ENCODE peak calls at places on chromosomes 16 and 17, in five cellular contexts. T is activated T-helper 9 cell treated with anti-CD3 and anti-CD28 coated beads, Interleukin-2, amount 50 U/mL, for 16 hours; U is GM13977; Z is ELF-1; Q is neural crest cell. G is an unnamed sample.

GRCh38 chr17:48753794-48754499 is 25.4 kb upstream of the HOXB13 start:
- DNase-seq in T (no peak), U (no peak), Z (no peak), Q (no peak), G (no peak)

GRCh38 chr16:22320572-22321339 is 23.5 kb downstream of the POLR3E start:
- DNase-seq in T (no peak), U (no peak), Z (no peak), Q (no peak), G (no peak)

GRCh38 chr16:65394306-65394705 is 272.4 kb upstream of the CDH11 start:
- DNase-seq in T (no peak), U (no peak), Z (no peak), Q (no peak), G (no peak)

GRCh38 chr16:19879241-19879792 is 5.3 kb downstream of the GPRC5B start:
- DNase-seq in T (no peak), U (no peak), Z (peak; percentile 91), Q (no peak), G (peak; percentile 62)

GRCh38 chr17:6752068-6752909 is 3.6 kb upstream of the XAF1 start:
- DNase-seq in T (no peak), U (no peak), Z (no peak), Q (no peak), G (peak; percentile 91)

GRCh38 chr16:35171106-35171505 is 1711.7 kb downstream of the TP53TG3F start:
- DNase-seq in T (no peak), U (no peak), Z (no peak), Q (no peak), G (no peak)

GRCh38 chr16:23466162-23466885 is 13.3 kb upstream of the COG7 start:
- DNase-seq in T (no peak), U (no peak), Z (peak; percentile 11), Q (no peak), G (peak; percentile 49)

GRCh38 chr17:75390982-75391381 is 14.5 kb downstream of the GRB2 start:
- DNase-seq in T (no peak), U (no peak), Z (no peak), Q (no peak), G (no peak)

GRCh38 chr16:85195884-85196816 is 83.9 kb upstream of the CIBAR2 start:
- DNase-seq in T (no peak), U (no peak), Z (no peak), Q (no peak), G (no peak)

GRCh38 chr17:81332949-81333570 is 38.0 kb upstream of the SLC38A10 start:
- DNase-seq in T (no peak), U (no peak), Z (no peak), Q (no peak), G (no peak)

GRCh38 chr17:17902357-17902756 is 65.6 kb upstream of the SREBF1 start:
- DNase-seq in T (no peak), U (no peak), Z (no peak), Q (no peak), G (no peak)

GRCh38 chr16:89598199-89598598 is 15.2 kb upstream of the DPEP1 start:
- DNase-seq in T (no peak), U (no peak), Z (no peak), Q (no peak), G (no peak)

GRCh38 chr16:89410322-89410721 is 80.0 kb downstream of the ANKRD11 start:
- DNase-seq in T (no peak), U (no peak), Z (peak; percentile 36), Q (no peak), G (no peak)

GRCh38 chr16:11224096-11224893 is 31.7 kb downstream of the SOCS1 start:
- DNase-seq in T (peak; percentile 29), U (peak; percentile 73), Z (peak; percentile 87), Q (no peak), G (no peak)

GRCh38 chr17:4634981-4635380 is 6.5 kb downstream of the ALOX15 start:
- DNase-seq in T (no peak), U (no peak), Z (no peak), Q (no peak), G (no peak)

GRCh38 chr17:77207689-77208216 is 67.0 kb downstream of the SEC14L1 start:
- DNase-seq in T (no peak), U (no peak), Z (no peak), Q (no peak), G (no peak)

GRCh38 chr17:36934759-36935630 is 2.3 kb upstream of the LHX1 start:
- DNase-seq in T (no peak), U (no peak), Z (peak; percentile 75), Q (peak; percentile 38), G (no peak)

GRCh38 chr16:87468550-87468949 is 24.3 kb downstream of the ZCCHC14 start:
- DNase-seq in T (no peak), U (no peak), Z (no peak), Q (no peak), G (no peak)

GRCh38 chr16:22814330-22815105 is 556 bp downstream of the HS3ST2 start:
- DNase-seq in T (no peak), U (no peak), Z (peak; percentile 37), Q (no peak), G (no peak)

GRCh38 chr17:76383645-76384221 is 676 bp upstream of the SPHK1 start:
- DNase-seq in T (peak; percentile 20), U (peak; percentile 82), Z (peak; percentile 64), Q (peak; percentile 45), G (no peak)

GRCh38 chr16:22402191-22402590 is 27.8 kb upstream of the CDR2 start:
- DNase-seq in T (no peak), U (no peak), Z (no peak), Q (no peak), G (no peak)

GRCh38 chr17:78502611-78503148 is 74.5 kb downstream of the DNAH17 start:
- DNase-seq in T (no peak), U (no peak), Z (no peak), Q (no peak), G (no peak)

GRCh38 chr17:1373710-1374237 is 26.2 kb downstream of the YWHAE start:
- DNase-seq in T (no peak), U (no peak), Z (no peak), Q (no peak), G (no peak)

GRCh38 chr17:74010903-74011302 is 192.6 kb upstream of the RPL38 start:
- DNase-seq in T (no peak), U (no peak), Z (no peak), Q (no peak), G (no peak)

GRCh38 chr16:85072947-85073346 is 39.3 kb downstream of the CIBAR2 start:
- DNase-seq in T (no peak), U (no peak), Z (no peak), Q (no peak), G (no peak)

GRCh38 chr17:77495575-77495974 is 354.8 kb downstream of the SEC14L1 start:
- DNase-seq in T (no peak), U (no peak), Z (no peak), Q (no peak), G (no peak)

GRCh38 chr16:73350707-73351452 is 303.0 kb upstream of the ZFHX3 start:
- DNase-seq in T (no peak), U (no peak), Z (no peak), Q (no peak), G (no peak)

GRCh38 chr16:81841709-81842108 is 62.6 kb downstream of the PLCG2 start:
- DNase-seq in T (no peak), U (peak; percentile 51), Z (no peak), Q (no peak), G (no peak)

GRCh38 chr17:3804503-3804931 is 3.5 kb upstream of the ITGAE start:
- DNase-seq in T (no peak), U (peak; percentile 76), Z (no peak), Q (no peak), G (peak; percentile 89)

GRCh38 chr17:18966831-18967624 is 15.1 kb downstream of the SLC5A10 start:
- DNase-seq in T (no peak), U (no peak), Z (no peak), Q (no peak), G (no peak)

GRCh38 chr16:53893731-53894435 is 189.9 kb downstream of the FTO start:
- DNase-seq in T (no peak), U (no peak), Z (no peak), Q (no peak), G (peak; percentile 43)

GRCh38 chr17:10683853-10684252 is 13.5 kb downstream of the SCO1 start:
- DNase-seq in T (no peak), U (no peak), Z (no peak), Q (no peak), G (no peak)

G was measured in kidney epithelial cell.